ENCODE peak calls at places on chromosomes 2 and 18, in nine cellular contexts. P is AG09319; H is activated CD4-positive, alpha-beta T cell treated with anti-CD3 and anti-CD28 coated beads, Interleukin-2, amount 50 U/mL, for 1 hour; N is stimulated activated CD8-positive, alpha-beta memory T cell treated with anti-CD3 and anti-CD28 coated beads, Interleukin-15, amount 100 ng/mL, for 1 hour; M is hepatocyte; A is osteocyte; O is GM23338; B is effector memory CD8-positive, alpha-beta T cell; Q is lower lobe of right lung. K is an unnamed sample.

GRCh38 chr18:8379187-8379941 is 229.9 kb upstream of the RAB12 start:
- DNase-seq in O (no peak), H (no peak), N (no peak), M (no peak), B (no peak), Q (no peak), A (peak; percentile 74), P (no peak), K (no peak)

GRCh38 chr2:44969936-44970335 is 28.4 kb downstream of the SIX3 start:
- DNase-seq in B (no peak), N (no peak), Q (no peak), H (no peak), O (no peak), M (no peak), A (no peak), P (no peak), K (no peak)

GRCh38 chr2:231531408-231532188 is 1.4 kb upstream of the NMUR1 start:
- DNase-seq in Q (no peak), M (no peak), N (no peak), H (no peak), B (no peak), A (no peak), P (no peak), O (no peak), K (no peak)

GRCh38 chr2:214543386-214543955 is 132.6 kb downstream of the VWC2L start:
- DNase-seq in N (no peak), M (no peak), A (no peak), P (no peak), O (no peak), Q (no peak), H (no peak), B (no peak), K (no peak)

GRCh38 chr18:37299471-37300304 is 265.9 kb downstream of the CELF4 start:
- DNase-seq in A (peak; percentile 95), O (peak; percentile 27), Q (peak; percentile 81), H (no peak), B (no peak), M (peak; percentile 98), P (peak; percentile 93), N (no peak), K (peak; percentile 91)

GRCh38 chr2:3462493-3463104 is 56.7 kb downstream of the ADI1 start:
- DNase-seq in Q (peak; percentile 30), H (no peak), N (no peak), M (no peak), A (no peak), B (no peak), O (no peak), P (no peak), K (no peak)

GRCh38 chr2:33709986-33710385 is 110.9 kb upstream of the FAM98A start:
- DNase-seq in H (no peak), N (no peak), O (no peak), P (no peak), B (no peak), M (no peak), A (no peak), Q (no peak), K (no peak)

GRCh38 chr2:43255249-43255960 is 29.0 kb upstream of the ZFP36L2 start:
- DNase-seq in O (no peak), Q (no peak), H (no peak), M (no peak), A (no peak), B (no peak), P (no peak), N (no peak), K (no peak)

GRCh38 chr18:33097126-33097525 is 324.3 kb upstream of the KLHL14 start:
- DNase-seq in P (no peak), Q (no peak), H (no peak), O (no peak), B (no peak), A (no peak), N (no peak), M (peak; percentile 4), K (no peak)

GRCh38 chr2:205570641-205571040 is 111.7 kb upstream of the NRP2 start:
- DNase-seq in A (no peak), N (no peak), B (no peak), M (no peak), H (no peak), P (no peak), O (no peak), Q (no peak), K (no peak)

GRCh38 chr2:174902491-174903242 is 102.5 kb downstream of the CHN1 start:
- DNase-seq in B (no peak), O (no peak), M (peak; percentile 12), P (no peak), Q (no peak), H (no peak), A (no peak), N (no peak), K (no peak)

GRCh38 chr2:158923180-158923594 is 45.3 kb upstream of the TANC1 start:
- DNase-seq in P (no peak), A (no peak), Q (no peak), O (peak; percentile 23), B (no peak), H (no peak), N (no peak), M (peak; percentile 19), K (no peak)

GRCh38 chr2:144528108-144528507 is 8.2 kb upstream of the ZEB2 start:
- DNase-seq in O (no peak), P (no peak), A (no peak), Q (no peak), M (no peak), H (no peak), B (no peak), N (no peak), K (no peak)

GRCh38 chr2:187819624-187820023 is 265.4 kb upstream of the TFPI start:
- DNase-seq in N (no peak), Q (no peak), B (no peak), O (no peak), P (no peak), M (no peak), A (no peak), H (no peak), K (no peak)

GRCh38 chr2:110802213-110802932 is 70.0 kb downstream of the ACOXL start:
- DNase-seq in O (peak; percentile 79), B (no peak), N (no peak), Q (no peak), A (no peak), M (no peak), H (no peak), P (no peak), K (no peak)

GRCh38 chr2:38465789-38466127 is 88.7 kb upstream of the ATL2 start:
- DNase-seq in B (no peak), P (no peak), Q (no peak), O (peak; percentile 82), A (no peak), H (peak; percentile 2), N (peak; percentile 2), M (peak; percentile 43), K (peak; percentile 54)

GRCh38 chr2:99572380-99572779 is 82.6 kb upstream of the REV1 start:
- DNase-seq in Q (no peak), P (no peak), A (no peak), M (no peak), N (no peak), H (no peak), O (peak; percentile 11), B (no peak), K (peak; percentile 16)

GRCh38 chr2:192002418-192002817 is 155.5 kb upstream of the CAVIN2 start:
- DNase-seq in H (no peak), O (no peak), M (no peak), A (no peak), Q (no peak), P (no peak), B (no peak), N (no peak), K (no peak)

GRCh38 chr2:240836781-240837467 is 16.9 kb upstream of the KIF1A start:
- DNase-seq in M (peak; percentile 48), H (no peak), A (no peak), Q (no peak), B (no peak), O (no peak), P (no peak), N (no peak), K (peak; percentile 93)

GRCh38 chr2:237304763-237305514 is 109.0 kb downstream of the COL6A3 start:
- DNase-seq in B (no peak), N (no peak), M (no peak), O (no peak), H (no peak), P (no peak), A (no peak), Q (no peak), K (peak; percentile 79)

GRCh38 chr2:128488429-128488828 is 169.8 kb upstream of the HS6ST1 start:
- DNase-seq in M (no peak), Q (no peak), N (no peak), B (no peak), A (peak; percentile 10), P (no peak), H (no peak), O (no peak), K (no peak)

GRCh38 chr2:119114266-119114665 is 44.3 kb downstream of the C1QL2 start:
- DNase-seq in Q (no peak), M (no peak), H (no peak), P (no peak), N (no peak), A (peak; percentile 67), O (no peak), B (no peak), K (no peak)

GRCh38 chr2:119441376-119442231 is 9.9 kb downstream of the TMEM37 start:
- DNase-seq in Q (no peak), O (no peak), P (no peak), B (no peak), A (no peak), H (no peak), N (no peak), M (no peak), K (no peak)